ENCODE peak calls at places on chromosomes 6 and 20, in four cellular contexts. G is H1, E is K562, I is HepG2. D is an unnamed sample.
A peak's percentile ranks its signal among the peaks of the same experiment; 100 is the strongest.

GRCh38 chr6:109453594-109454482 is 1.7 kb downstream of the MICAL1 start:
- DNase-seq in G (no peak), E (no peak), I (no peak), D (no peak)

GRCh38 chr6:125191916-125192609 is 38.5 kb downstream of the TPD52L1 start:
- DNase-seq in G (peak; percentile 67), E (peak; percentile 88), I (peak; percentile 51), D (peak; percentile 81)

GRCh38 chr6:89834884-89835792 is 5.5 kb downstream of the CASP8AP2 start:
- DNase-seq in E (no peak), I (no peak), G (no peak), D (no peak)

GRCh38 chr6:90199900-90200299 is 96.7 kb downstream of the BACH2 start:
- DNase-seq in G (no peak), I (no peak), E (no peak), D (no peak)

GRCh38 chr20:58432190-58432954 is 43.3 kb downstream of the VAPB start:
- DNase-seq in G (no peak), E (no peak), I (no peak), D (no peak)

GRCh38 chr20:41927655-41928054 is 309.5 kb upstream of the CHD6 start:
- DNase-seq in E (no peak), I (no peak), G (no peak), D (no peak)

GRCh38 chr20:35468671-35469334 is 13.4 kb downstream of the CEP250 start:
- DNase-seq in E (no peak), I (peak; percentile 87), G (no peak), D (no peak)

GRCh38 chr6:1901556-1901955 is 291.8 kb downstream of the FOXC1 start:
- DNase-seq in G (no peak), I (peak; percentile 44), E (peak; percentile 10), D (no peak)

GRCh38 chr6:55276745-55277627 is 50.3 kb upstream of the GFRAL start:
- DNase-seq in I (peak; percentile 71), E (peak; percentile 43), G (peak; percentile 50), D (peak; percentile 74)

GRCh38 chr20:63525968-63526367 is 5.4 kb downstream of the PPDPF start:
- DNase-seq in E (no peak), I (no peak), G (no peak), D (no peak)

GRCh38 chr20:34703573-34704176 is 469 bp upstream of the TP53INP2 start:
- DNase-seq in G (no peak), E (peak; percentile 36), I (peak; percentile 81), D (no peak)

GRCh38 chr6:87183687-87184086 is 28.3 kb downstream of the ZNF292 start:
- DNase-seq in I (no peak), E (no peak), G (no peak), D (no peak)

GRCh38 chr20:44429419-44430269 is 46.0 kb upstream of the TTPAL start:
- DNase-seq in E (no peak), G (no peak), I (no peak), D (no peak)

GRCh38 chr20:33415948-33416347 is 14.6 kb upstream of the CDK5RAP1 start:
- DNase-seq in G (peak; percentile 64), E (peak; percentile 63), I (peak; percentile 56), D (peak; percentile 38)

GRCh38 chr6:21781075-21781474 is 187.5 kb downstream of the SOX4 start:
- DNase-seq in G (no peak), I (no peak), E (no peak), D (no peak)

GRCh38 chr6:112780498-112781096 is 433.5 kb downstream of the RFPL4B start:
- DNase-seq in I (peak; percentile 76), G (peak; percentile 75), E (peak; percentile 79), D (peak; percentile 37)

GRCh38 chr6:132235596-132236280 is 165.5 kb downstream of the MOXD1 start:
- DNase-seq in G (no peak), E (no peak), I (no peak), D (no peak)

GRCh38 chr6:47483853-47484546 is 6.4 kb downstream of the CD2AP start:
- DNase-seq in E (no peak), G (no peak), I (peak; percentile 31), D (no peak)
- TF ChIP-seq PHF8 in E (no peak), G (no peak), I (no peak), D (no peak)

GRCh38 chr20:402898-403581 is 5.1 kb upstream of the RBCK1 start:
- DNase-seq in E (no peak), I (no peak), G (no peak), D (no peak)

GRCh38 chr20:400451-401275 is 7.4 kb upstream of the RBCK1 start:
- DNase-seq in E (peak; percentile 44), I (no peak), G (no peak), D (peak; percentile 62)

GRCh38 chr20:402496-402885 is 5.6 kb upstream of the RBCK1 start:
- DNase-seq in G (no peak), I (no peak), E (no peak), D (no peak)

GRCh38 chr20:403582-403957 is 4.5 kb upstream of the RBCK1 start:
- DNase-seq in E (no peak), G (no peak), I (no peak), D (no peak)

DNA sequence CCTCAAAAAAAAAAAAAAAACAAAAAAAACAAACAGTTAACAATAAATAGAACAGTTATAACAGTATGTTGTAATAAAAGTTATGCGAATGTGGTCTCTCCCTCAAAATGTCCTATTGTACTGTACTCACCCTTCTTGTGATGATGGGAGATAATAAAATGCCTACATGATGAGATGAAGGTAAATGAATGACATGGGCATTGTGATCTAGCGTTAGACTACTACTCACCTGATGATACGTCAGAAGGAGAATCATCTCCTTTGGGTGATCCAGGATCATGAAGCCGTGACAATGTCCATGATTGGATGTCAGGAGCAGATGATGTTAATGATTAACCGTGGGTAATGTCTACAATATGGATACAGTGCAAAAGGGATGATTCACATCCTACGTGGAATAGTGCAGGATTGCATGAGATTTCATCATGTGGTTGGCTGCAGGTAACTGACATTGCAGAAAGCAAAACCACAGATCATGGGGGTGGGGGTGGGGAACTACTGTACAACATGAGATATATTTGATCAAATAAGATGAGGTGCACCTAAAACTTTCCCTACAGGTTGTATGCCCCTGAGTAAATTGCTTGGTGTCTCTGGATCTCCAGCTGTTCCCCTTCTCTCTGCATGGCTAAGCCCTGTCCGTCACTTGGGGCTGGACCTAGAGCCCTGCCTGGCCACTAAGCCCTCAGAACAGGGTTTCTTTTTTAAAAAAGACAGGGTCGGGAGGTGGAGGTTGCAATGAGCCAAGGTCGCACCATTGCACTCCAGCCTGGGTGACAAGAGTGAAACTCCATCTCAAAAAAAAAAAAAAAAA is 6.2 kb upstream of the RBCK1 start:
- DNase-seq in E (peak; percentile 56), G (no peak), I (peak; percentile 100), D (peak; percentile 99)
- TF ChIP-seq JUN in E (peak; percentile 94), G (no peak), I (peak; percentile 98), D (peak; percentile 97)

DNA sequence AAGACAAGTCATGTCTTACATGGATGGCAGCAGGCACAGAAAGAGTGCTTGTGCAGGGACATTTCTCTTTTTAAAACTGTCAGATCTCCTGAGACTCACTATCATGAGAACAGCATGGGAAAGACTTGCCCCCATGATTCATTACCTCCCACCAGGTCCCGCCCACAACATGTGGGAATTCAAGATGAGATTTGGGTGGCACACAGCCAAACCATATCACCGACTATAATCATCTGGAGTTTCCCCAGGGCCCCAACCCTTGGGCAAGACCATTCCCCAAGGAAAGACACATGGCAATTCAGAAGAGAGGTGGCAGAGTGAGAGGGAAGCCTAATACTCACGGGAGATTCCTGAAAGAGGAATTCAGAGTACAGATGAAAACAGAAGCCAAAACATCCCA is 291.0 kb upstream of the PLCB4 start:
- DNase-seq in I (no peak), E (no peak), G (no peak), D (no peak)
- TF ChIP-seq PHF8 in I (no peak), E (no peak), G (no peak), D (no peak)

GRCh38 chr6:163182696-163183095 is 231.8 kb upstream of the QKI start:
- DNase-seq in G (no peak), E (no peak), I (no peak), D (no peak)

GRCh38 chr6:163179721-163180120 is 234.8 kb upstream of the QKI start:
- DNase-seq in I (no peak), G (no peak), E (no peak), D (no peak)

GRCh38 chr6:163181666-163182180 is 232.8 kb upstream of the QKI start:
- DNase-seq in E (no peak), G (no peak), I (no peak), D (no peak)

GRCh38 chr6:163179061-163179460 is 235.5 kb upstream of the QKI start:
- DNase-seq in E (no peak), I (no peak), G (no peak), D (no peak)

GRCh38 chr6:163180874-163181541 is 233.5 kb upstream of the QKI start:
- DNase-seq in I (peak; percentile 91), G (peak; percentile 70), E (peak; percentile 73), D (peak; percentile 51)
- TF ChIP-seq JUN in I (no peak), G (no peak), E (no peak), D (peak; percentile 27)

DNA sequence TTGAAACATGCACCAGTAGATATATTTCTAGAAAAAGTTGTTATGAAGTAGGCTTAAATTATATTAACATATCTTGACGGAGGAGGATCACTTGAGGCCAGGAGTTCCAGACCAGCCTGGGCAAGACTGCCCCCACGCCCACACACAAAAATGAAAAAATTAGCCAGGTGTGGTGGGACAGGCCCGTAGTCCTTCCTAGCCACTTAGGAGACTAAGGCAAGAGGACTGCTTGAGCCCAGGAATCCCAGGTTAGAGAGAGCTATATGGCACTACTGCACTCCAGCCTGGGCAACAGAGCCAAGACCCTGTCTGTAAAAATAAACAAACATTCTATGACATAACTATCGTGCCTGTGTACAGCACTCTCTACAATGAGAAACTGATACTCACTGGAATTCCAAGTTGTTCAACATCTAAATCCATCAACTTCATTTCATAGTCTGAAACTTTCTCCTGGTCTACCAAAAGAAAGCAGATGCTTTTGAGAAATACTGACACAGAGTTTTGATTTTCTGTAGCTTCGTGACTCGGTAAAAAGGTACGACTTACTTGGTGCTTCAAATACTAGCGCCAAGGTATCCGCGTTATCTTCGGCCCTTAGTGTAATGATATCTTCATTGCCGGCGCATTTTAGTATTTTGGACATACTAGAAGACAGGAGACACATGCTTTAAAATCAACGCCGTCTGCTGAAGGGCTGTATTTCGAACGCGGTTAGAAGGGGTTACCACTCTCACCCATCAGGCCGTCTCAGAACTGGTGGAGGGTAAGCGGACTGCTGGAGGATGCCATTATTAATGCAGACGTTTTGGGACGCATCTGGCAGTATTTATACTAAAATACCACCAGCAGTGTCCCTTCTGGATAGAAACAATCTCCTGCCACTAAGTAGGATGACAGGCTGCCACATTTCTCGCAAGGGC is 1.3 kb downstream of the PCNA start:
- DNase-seq in G (no peak), I (no peak), E (peak; percentile 9), D (peak; percentile 37)
- TF ChIP-seq PHF8 in G (no peak), I (no peak), E (no peak), D (no peak)